ENCODE peak calls at places on chromosomes 6 and 20, in eight cellular contexts. C is mucosa of gallbladder; G is GM04503; I is heart right ventricle; E is CD4-positive, alpha-beta memory T cell; A is endothelial cell; T is natural killer cell; S is GM10248. V is an unnamed sample.
A peak's percentile ranks its signal among the peaks of the same experiment; 100 is the strongest.

GRCh38 chr20:50520222-50520877 is 10.2 kb downstream of the PTPN1 start:
- DNase-seq in C (no peak), G (no peak), I (no peak), E (peak; percentile 16), A (no peak), T (no peak), S (no peak), V (no peak)

GRCh38 chr20:25306991-25307903 is 59.4 kb downstream of the PYGB start:
- DNase-seq in C (no peak), G (no peak), I (no peak), E (no peak), A (no peak), T (no peak), S (no peak), V (no peak)

GRCh38 chr6:13526718-13527668 is 39.6 kb upstream of the GFOD1 start:
- DNase-seq in C (no peak), G (no peak), I (peak; percentile 31), E (peak; percentile 0), A (peak; percentile 9), T (peak; percentile 27), S (peak; percentile 28), V (peak; percentile 49)

GRCh38 chr6:75203721-75204120 is 2.1 kb downstream of the COL12A1 start:
- DNase-seq in C (no peak), G (no peak), I (no peak), E (no peak), A (no peak), T (no peak), S (no peak), V (no peak)

GRCh38 chr6:61586934-61587537 is 699.0 kb downstream of the KHDRBS2 start:
- DNase-seq in C (no peak), G (no peak), I (peak; percentile 4), E (no peak), A (no peak), T (no peak), S (no peak), V (no peak)

GRCh38 chr6:34580707-34581560 is 24.8 kb upstream of the SPDEF start:
- DNase-seq in C (no peak), G (no peak), I (no peak), E (no peak), A (no peak), T (no peak), S (no peak), V (no peak)

GRCh38 chr20:59829415-59830106 is 103.9 kb downstream of the SYCP2 start:
- DNase-seq in C (no peak), G (no peak), I (no peak), E (no peak), A (no peak), T (no peak), S (peak; percentile 14), V (no peak)

GRCh38 chr6:3727593-3728108 is 23.9 kb downstream of the PXDC1 start:
- DNase-seq in C (no peak), G (no peak), I (no peak), E (no peak), A (no peak), T (no peak), S (no peak), V (no peak)

GRCh38 chr6:36715469-36715868 is 17.8 kb downstream of the RAB44 start:
- DNase-seq in C (no peak), G (no peak), I (no peak), E (no peak), A (no peak), T (no peak), S (no peak), V (no peak)

GRCh38 chr6:77038801-77039200 is 424.5 kb downstream of the HTR1B start:
- DNase-seq in C (no peak), G (peak; percentile 32), I (no peak), E (no peak), A (no peak), T (no peak), S (no peak), V (no peak)

GRCh38 chr6:47169785-47170685 is 127.9 kb upstream of the ADGRF1 start:
- DNase-seq in C (no peak), G (no peak), I (no peak), E (no peak), A (no peak), T (no peak), S (no peak), V (no peak)

GRCh38 chr6:158290040-158290439 is 22.2 kb upstream of the TULP4 start:
- DNase-seq in C (no peak), G (no peak), I (no peak), E (peak; percentile 18), A (no peak), T (no peak), S (no peak), V (no peak)

GRCh38 chr6:12137480-12137879 is 125.4 kb downstream of the HIVEP1 start:
- DNase-seq in C (peak; percentile 58), G (peak; percentile 43), I (peak; percentile 43), E (no peak), A (no peak), T (no peak), S (no peak), V (no peak)

GRCh38 chr6:160328447-160328846 is 19.7 kb upstream of the SLC22A3 start:
- DNase-seq in C (no peak), G (no peak), I (no peak), E (no peak), A (no peak), T (no peak), S (no peak), V (no peak)

GRCh38 chr6:8180327-8181161 is 78.2 kb upstream of the EEF1E1 start:
- DNase-seq in C (no peak), G (peak; percentile 80), I (no peak), E (no peak), A (no peak), T (no peak), S (no peak), V (no peak)

GRCh38 chr6:130452336-130452735 is 86.5 kb downstream of the TMEM200A start:
- DNase-seq in C (no peak), G (no peak), I (no peak), E (no peak), A (no peak), T (no peak), S (no peak), V (no peak)

GRCh38 chr6:52000064-52000463 is 87.3 kb downstream of the PKHD1 start:
- DNase-seq in C (no peak), G (no peak), I (no peak), E (no peak), A (no peak), T (no peak), S (no peak), V (no peak)

GRCh38 chr20:4157516-4157915 is 142.2 kb upstream of the RNF24 start:
- DNase-seq in C (no peak), G (no peak), I (no peak), E (no peak), A (no peak), T (no peak), S (no peak), V (no peak)

GRCh38 chr6:148915889-148916288 is 169.1 kb downstream of the UST start:
- DNase-seq in C (no peak), G (no peak), I (no peak), E (no peak), A (no peak), T (no peak), S (no peak), V (no peak)

GRCh38 chr6:111480988-111481830 is 1.8 kb downstream of the REV3L start:
- DNase-seq in C (no peak), G (no peak), I (no peak), E (no peak), A (no peak), T (no peak), S (no peak), V (no peak)

GRCh38 chr6:56076033-56076432 is 171.3 kb downstream of the COL21A1 start:
- DNase-seq in C (no peak), G (no peak), I (no peak), E (no peak), A (no peak), T (no peak), S (no peak), V (no peak)

GRCh38 chr6:20907486-20908071 is 373.3 kb downstream of the CDKAL1 start:
- DNase-seq in C (no peak), G (no peak), I (no peak), E (no peak), A (no peak), T (no peak), S (no peak), V (no peak)

GRCh38 chr6:19327246-19327645 is 509.9 kb upstream of the ID4 start:
- DNase-seq in C (no peak), G (no peak), I (no peak), E (no peak), A (no peak), T (no peak), S (no peak), V (no peak)

GRCh38 chr6:152380993-152381898 is 255.9 kb downstream of the SYNE1 start:
- DNase-seq in C (peak; percentile 72), G (peak; percentile 94), I (peak; percentile 86), E (no peak), A (peak; percentile 11), T (no peak), S (no peak), V (peak; percentile 69)

GRCh38 chr6:74259931-74260330 is 563.9 kb downstream of the CD109 start:
- DNase-seq in C (no peak), G (no peak), I (no peak), E (no peak), A (no peak), T (no peak), S (no peak), V (no peak)

GRCh38 chr20:58086763-58087566 is 141.5 kb downstream of the ANKRD60 start:
- DNase-seq in C (peak; percentile 26), G (no peak), I (peak; percentile 46), E (no peak), A (peak; percentile 62), T (no peak), S (peak; percentile 43), V (no peak)

GRCh38 chr20:57092112-57092899 is 174.1 kb downstream of the BMP7 start:
- DNase-seq in C (peak; percentile 35), G (no peak), I (peak; percentile 24), E (peak; percentile 20), A (peak; percentile 76), T (peak; percentile 30), S (peak; percentile 80), V (no peak)

GRCh38 chr20:48742912-48743680 is 84.7 kb downstream of the PREX1 start:
- DNase-seq in C (no peak), G (no peak), I (no peak), E (no peak), A (no peak), T (no peak), S (no peak), V (no peak)

GRCh38 chr6:48199502-48199901 is 88.5 kb upstream of the PTCHD4 start:
- DNase-seq in C (no peak), G (no peak), I (no peak), E (no peak), A (no peak), T (no peak), S (no peak), V (no peak)